ENCODE peak calls at places on chromosome 18, in nine cellular contexts. One of them, this sample, is unnamed.

GRCh38 chr18:34611904-34612303 is 98.2 kb upstream of the DTNA start:
- DNase-seq in left colon: no peak
- DNase-seq in MM.1S: no peak
- DNase-seq in skeletal muscle cell: no peak
- DNase-seq in activated CD4-positive, alpha-beta T cell treated with anti-CD3 and anti-CD28 coated beads, Interleukin-2, amount 50 U/mL, for 4 hours: no peak
- DNase-seq in ACHN: no peak
- DNase-seq in T-helper 1 cell: no peak
- DNase-seq in transverse colon: no peak
- DNase-seq in stimulated activated CD4-positive, alpha-beta T cell treated with anti-CD3 and anti-CD28 coated beads, Interleukin-15, amount 100 ng/mL, for 48 hours: no peak
- DNase-seq in this sample: no peak

GRCh38 chr18:69367104-69367503 is 33.6 kb upstream of the DOK6 start:
- DNase-seq in activated CD4-positive, alpha-beta T cell treated with anti-CD3 and anti-CD28 coated beads, Interleukin-2, amount 50 U/mL, for 4 hours: no peak
- DNase-seq in MM.1S: no peak
- DNase-seq in left colon: no peak
- DNase-seq in ACHN: no peak
- DNase-seq in transverse colon: no peak
- DNase-seq in T-helper 1 cell: no peak
- DNase-seq in stimulated activated CD4-positive, alpha-beta T cell treated with anti-CD3 and anti-CD28 coated beads, Interleukin-15, amount 100 ng/mL, for 48 hours: no peak
- DNase-seq in skeletal muscle cell: no peak
- DNase-seq in this sample: no peak

GRCh38 chr18:77131100-77131651 is 1.4 kb downstream of the MBP start:
- DNase-seq in activated CD4-positive, alpha-beta T cell treated with anti-CD3 and anti-CD28 coated beads, Interleukin-2, amount 50 U/mL, for 4 hours: peak; percentile 75
- DNase-seq in skeletal muscle cell: no peak
- DNase-seq in T-helper 1 cell: no peak
- DNase-seq in left colon: peak; percentile 71
- DNase-seq in ACHN: peak; percentile 30
- DNase-seq in MM.1S: no peak
- DNase-seq in transverse colon: peak; percentile 46
- DNase-seq in stimulated activated CD4-positive, alpha-beta T cell treated with anti-CD3 and anti-CD28 coated beads, Interleukin-15, amount 100 ng/mL, for 48 hours: no peak
- DNase-seq in this sample: no peak

GRCh38 chr18:44866103-44866502 is 185.4 kb downstream of the SETBP1 start:
- DNase-seq in activated CD4-positive, alpha-beta T cell treated with anti-CD3 and anti-CD28 coated beads, Interleukin-2, amount 50 U/mL, for 4 hours: no peak
- DNase-seq in transverse colon: no peak
- DNase-seq in MM.1S: no peak
- DNase-seq in T-helper 1 cell: no peak
- DNase-seq in ACHN: no peak
- DNase-seq in skeletal muscle cell: no peak
- DNase-seq in stimulated activated CD4-positive, alpha-beta T cell treated with anti-CD3 and anti-CD28 coated beads, Interleukin-15, amount 100 ng/mL, for 48 hours: no peak
- DNase-seq in left colon: no peak
- DNase-seq in this sample: no peak

GRCh38 chr18:3350566-3351527 is 88.9 kb downstream of the MYL12B start:
- DNase-seq in MM.1S: no peak
- DNase-seq in stimulated activated CD4-positive, alpha-beta T cell treated with anti-CD3 and anti-CD28 coated beads, Interleukin-15, amount 100 ng/mL, for 48 hours: no peak
- DNase-seq in left colon: no peak
- DNase-seq in T-helper 1 cell: no peak
- DNase-seq in skeletal muscle cell: no peak
- DNase-seq in activated CD4-positive, alpha-beta T cell treated with anti-CD3 and anti-CD28 coated beads, Interleukin-2, amount 50 U/mL, for 4 hours: no peak
- DNase-seq in transverse colon: no peak
- DNase-seq in ACHN: no peak
- DNase-seq in this sample: no peak

GRCh38 chr18:35939166-35939565 is 33.3 kb upstream of the RMP24 start:
- DNase-seq in MM.1S: no peak
- DNase-seq in activated CD4-positive, alpha-beta T cell treated with anti-CD3 and anti-CD28 coated beads, Interleukin-2, amount 50 U/mL, for 4 hours: no peak
- DNase-seq in transverse colon: no peak
- DNase-seq in stimulated activated CD4-positive, alpha-beta T cell treated with anti-CD3 and anti-CD28 coated beads, Interleukin-15, amount 100 ng/mL, for 48 hours: no peak
- DNase-seq in skeletal muscle cell: no peak
- DNase-seq in ACHN: no peak
- DNase-seq in left colon: no peak
- DNase-seq in T-helper 1 cell: no peak
- DNase-seq in this sample: no peak

GRCh38 chr18:49639643-49640361 is 77.9 kb downstream of the LIPG start:
- DNase-seq in left colon: no peak
- DNase-seq in T-helper 1 cell: no peak
- DNase-seq in MM.1S: no peak
- DNase-seq in skeletal muscle cell: peak; percentile 80
- DNase-seq in transverse colon: no peak
- DNase-seq in activated CD4-positive, alpha-beta T cell treated with anti-CD3 and anti-CD28 coated beads, Interleukin-2, amount 50 U/mL, for 4 hours: no peak
- DNase-seq in stimulated activated CD4-positive, alpha-beta T cell treated with anti-CD3 and anti-CD28 coated beads, Interleukin-15, amount 100 ng/mL, for 48 hours: no peak
- DNase-seq in ACHN: no peak
- DNase-seq in this sample: no peak

GRCh38 chr18:12409466-12409865 is 1.7 kb downstream of the PRELID3A start:
- DNase-seq in T-helper 1 cell: no peak
- DNase-seq in MM.1S: no peak
- DNase-seq in left colon: no peak
- DNase-seq in ACHN: no peak
- DNase-seq in activated CD4-positive, alpha-beta T cell treated with anti-CD3 and anti-CD28 coated beads, Interleukin-2, amount 50 U/mL, for 4 hours: no peak
- DNase-seq in skeletal muscle cell: no peak
- DNase-seq in transverse colon: no peak
- DNase-seq in stimulated activated CD4-positive, alpha-beta T cell treated with anti-CD3 and anti-CD28 coated beads, Interleukin-15, amount 100 ng/mL, for 48 hours: no peak
- DNase-seq in this sample: no peak

GRCh38 chr18:21255211-21255610 is 13.2 kb downstream of the GREB1L start:
- DNase-seq in activated CD4-positive, alpha-beta T cell treated with anti-CD3 and anti-CD28 coated beads, Interleukin-2, amount 50 U/mL, for 4 hours: no peak
- DNase-seq in left colon: no peak
- DNase-seq in skeletal muscle cell: no peak
- DNase-seq in T-helper 1 cell: no peak
- DNase-seq in MM.1S: no peak
- DNase-seq in ACHN: no peak
- DNase-seq in transverse colon: no peak
- DNase-seq in stimulated activated CD4-positive, alpha-beta T cell treated with anti-CD3 and anti-CD28 coated beads, Interleukin-15, amount 100 ng/mL, for 48 hours: no peak
- DNase-seq in this sample: no peak